ENCODE peak calls at places on chromosomes 11 and 22, in ten cellular contexts. V is BE2C, Q is GM23338, H is astrocyte of the spinal cord, T is fibroblast of mammary gland, J is GM13977, Y is colonic mucosa, R is Calu3, L is endodermal cell, N is OCI-LY7. X is an unnamed sample.

GRCh38 chr11:125404136-125404810 is 91.8 kb downstream of the FEZ1 start:
- DNase-seq in J (no peak), Y (no peak), V (no peak), H (no peak), Q (peak; percentile 70), R (no peak), L (peak; percentile 79), T (no peak), N (no peak), X (peak; percentile 43)

GRCh38 chr11:109960831-109961230 is 132.4 kb upstream of the ZC3H12C start:
- DNase-seq in L (peak; percentile 45), H (peak; percentile 86), V (no peak), R (no peak), T (peak; percentile 96), N (no peak), J (no peak), Q (peak; percentile 32), Y (peak; percentile 35), X (no peak)

GRCh38 chr11:69243496-69244200 is 50.3 kb upstream of the MYEOV start:
- DNase-seq in L (peak; percentile 10), N (no peak), J (no peak), R (no peak), Q (no peak), V (no peak), Y (peak; percentile 8), T (no peak), H (no peak), X (no peak)

GRCh38 chr11:12552677-12553076 is 121.5 kb upstream of the TEAD1 start:
- DNase-seq in H (peak; percentile 90), V (no peak), N (no peak), T (peak; percentile 82), L (no peak), Y (no peak), J (no peak), R (no peak), Q (no peak), X (no peak)

GRCh38 chr11:70378506-70379134 is 19.7 kb upstream of the CTTN start:
- DNase-seq in J (no peak), H (no peak), N (no peak), Q (peak; percentile 42), V (no peak), R (no peak), L (no peak), T (no peak), Y (no peak), X (no peak)

GRCh38 chr11:65095974-65096806 is at the start of gene VPS51:
- DNase-seq in J (peak; percentile 94), Y (peak; percentile 92), V (peak; percentile 80), L (peak; percentile 95), T (peak; percentile 89), H (peak; percentile 88), N (peak; percentile 94), R (peak; percentile 86), Q (peak; percentile 98), X (peak; percentile 90)

GRCh38 chr11:119031912-119032280 is 1.2 kb upstream of the SLC37A4 start:
- DNase-seq in J (no peak), H (no peak), R (no peak), N (no peak), V (no peak), Q (no peak), Y (no peak), L (peak; percentile 54), T (no peak), X (no peak)

GRCh38 chr11:70381872-70382842 is 16.2 kb upstream of the CTTN start:
- DNase-seq in H (peak; percentile 80), T (peak; percentile 75), J (no peak), Q (peak; percentile 49), V (no peak), L (peak; percentile 74), N (no peak), Y (no peak), R (no peak), X (no peak)

GRCh38 chr22:25172153-25172552 is 27.5 kb upstream of the CRYBB3 start:
- DNase-seq in N (no peak), V (peak; percentile 26), L (no peak), J (peak; percentile 59), T (no peak), Y (peak; percentile 40), H (no peak), R (peak; percentile 72), Q (no peak), X (no peak)

GRCh38 chr11:123164732-123165450 is 30.2 kb downstream of the CLMP start:
- DNase-seq in J (no peak), V (no peak), T (no peak), Q (no peak), H (no peak), Y (no peak), R (no peak), L (no peak), N (no peak), X (no peak)

GRCh38 chr11:123163621-123164020 is 31.4 kb downstream of the CLMP start:
- DNase-seq in V (no peak), Q (no peak), Y (no peak), J (no peak), H (no peak), N (no peak), T (no peak), L (no peak), R (no peak), X (no peak)

GRCh38 chr11:123168236-123168635 is 26.8 kb downstream of the CLMP start:
- DNase-seq in L (no peak), R (no peak), Q (no peak), J (no peak), T (no peak), Y (no peak), V (no peak), N (no peak), H (no peak), X (no peak)

GRCh38 chr11:123168955-123169484 is 26.0 kb downstream of the CLMP start:
- DNase-seq in Y (no peak), Q (no peak), J (no peak), N (no peak), L (peak; percentile 73), R (no peak), T (no peak), H (peak; percentile 55), V (no peak), X (peak; percentile 46)

DNA sequence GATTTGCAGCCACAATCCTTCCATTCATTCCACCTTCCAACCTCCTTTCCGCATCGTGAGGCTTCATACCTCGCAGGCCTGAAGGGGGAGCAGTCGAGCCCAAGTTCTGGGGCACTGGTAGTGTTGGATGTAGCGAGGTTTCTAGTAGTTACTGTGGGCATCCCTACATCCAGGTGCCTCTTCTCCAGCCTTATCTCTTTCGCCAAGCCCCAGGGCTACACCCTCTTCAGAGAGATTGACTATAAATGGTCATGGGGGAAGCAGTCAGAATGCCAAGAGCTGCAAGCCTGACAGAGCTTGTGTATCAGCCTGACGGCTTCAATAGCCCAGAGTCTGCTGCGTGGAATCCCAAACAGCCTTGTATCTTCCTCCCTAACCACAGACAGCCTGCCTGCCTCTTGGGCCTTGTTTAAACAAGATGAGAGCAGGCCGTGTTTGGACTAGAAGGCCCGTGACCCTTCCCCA is 28.9 kb downstream of the CLMP start:
- DNase-seq in Y (peak; percentile 53), R (no peak), J (no peak), Q (peak; percentile 92), N (peak; percentile 4), H (peak; percentile 77), L (peak; percentile 94), V (peak; percentile 87), T (peak; percentile 55), X (peak; percentile 79)
- TF ChIP-seq CTCF in Y (peak; percentile 39), R (no peak), J (peak; percentile 60), Q (peak; percentile 93), N (peak; percentile 74), H (peak; percentile 81), L (peak; percentile 91), V (peak; percentile 97), T (peak; percentile 81), X (peak; percentile 63)

DNA sequence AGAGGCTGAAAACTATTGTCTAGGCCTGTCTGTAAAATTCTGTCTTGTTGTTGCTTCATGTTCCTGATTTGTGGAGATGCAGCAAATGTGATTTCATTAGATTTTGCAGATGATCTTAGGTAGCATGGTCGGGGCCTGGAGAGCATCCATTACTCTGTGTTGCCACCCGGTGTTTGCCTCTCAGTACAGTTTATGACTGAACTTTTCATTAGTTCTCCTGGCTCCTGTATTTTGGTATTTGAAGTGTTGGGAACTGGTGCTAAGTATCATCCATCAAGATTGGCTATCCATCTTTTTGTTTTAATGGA is 7.7 kb downstream of the YWHAH start:
- DNase-seq in Q (no peak), Y (no peak), L (no peak), V (no peak), H (peak; percentile 10), R (no peak), J (no peak), N (no peak), T (no peak), X (no peak)
- TF ChIP-seq CTCF in Q (peak; percentile 48), Y (no peak), L (peak; percentile 51), V (peak; percentile 41), H (no peak), R (no peak), J (peak; percentile 5), N (peak; percentile 53), T (peak; percentile 12), X (no peak)

DNA sequence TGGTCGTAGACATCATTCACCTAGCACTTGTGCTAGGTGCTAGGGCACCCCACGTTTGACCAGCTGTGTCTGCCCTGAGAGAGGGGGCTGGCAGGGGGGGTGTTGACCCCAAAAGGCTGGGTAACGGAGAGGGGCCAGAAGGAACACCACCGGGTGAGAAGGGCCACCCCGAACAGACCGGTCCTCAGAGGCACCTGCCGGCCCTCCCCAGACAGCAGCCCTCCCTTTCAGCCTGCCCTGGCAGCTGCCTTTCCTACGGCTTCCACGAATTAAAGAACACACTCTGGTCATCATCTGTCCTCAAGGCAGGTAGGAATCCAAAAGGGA is 977 bp upstream of the KCNJ5 start:
- DNase-seq in H (no peak), Y (no peak), V (no peak), R (no peak), N (no peak), T (no peak), J (no peak), Q (no peak), L (no peak), X (no peak)
- TF ChIP-seq CTCF in H (no peak), Y (no peak), V (no peak), R (no peak), N (no peak), T (no peak), J (no peak), Q (no peak), L (no peak), X (no peak)

GRCh38 chr11:111069076-111069475 is 176.4 kb upstream of the POU2AF2 start:
- DNase-seq in H (peak; percentile 86), L (peak; percentile 72), N (no peak), Y (no peak), Q (peak; percentile 76), T (peak; percentile 69), J (no peak), R (no peak), V (no peak), X (no peak)
- TF ChIP-seq CTCF in H (peak; percentile 47), L (peak; percentile 79), N (no peak), Y (no peak), Q (peak; percentile 36), T (peak; percentile 45), J (no peak), R (no peak), V (no peak), X (no peak)